ENCODE peak calls at places on chromosomes 2 and 18, in four cellular contexts. V is K562, U is sigmoid colon, Z is HCT116. A is an unnamed sample.

GRCh38 chr2:219104107-219105050 is 43.7 kb upstream of the IHH start:
- DNase-seq in V (peak), Z (peak), U (no peak), A (no peak)

GRCh38 chr2:157182834-157183396 is 74.6 kb upstream of the GALNT5 start:
- DNase-seq in U (no peak), Z (no peak), V (no peak), A (no peak)

GRCh38 chr2:193476171-193476800 is 1281.6 kb upstream of the TMEFF2 start:
- DNase-seq in V (no peak), Z (no peak), U (no peak), A (no peak)

GRCh38 chr18:58579561-58580047 is 49.3 kb downstream of the ALPK2 start:
- DNase-seq in V (no peak), Z (no peak), U (no peak), A (no peak)

GRCh38 chr2:10285578-10286198 is 17.0 kb upstream of the HPCAL1 start:
- DNase-seq in U (peak), Z (peak), V (peak), A (peak)

GRCh38 chr2:143807677-143808076 is 678.5 kb downstream of the ARHGAP15 start:
- DNase-seq in V (no peak), Z (no peak), U (peak), A (no peak)

GRCh38 chr18:75199327-75199726 is 9.6 kb downstream of the PTGR3 start:
- DNase-seq in Z (no peak), U (no peak), V (no peak), A (no peak)

GRCh38 chr18:73456643-73457042 is 588.9 kb upstream of the NETO1 start:
- DNase-seq in Z (no peak), V (no peak), U (no peak), A (no peak)

GRCh38 chr18:10145523-10145922 is 231.7 kb downstream of the VAPA start:
- DNase-seq in U (no peak), Z (no peak), V (no peak), A (no peak)

GRCh38 chr18:63823516-63824219 is 48.5 kb downstream of the SERPINB7 start:
- DNase-seq in V (peak), U (no peak), Z (peak), A (no peak)

GRCh38 chr2:25920326-25920725 is 42.0 kb upstream of the ASXL2 start:
- DNase-seq in Z (no peak), V (no peak), U (no peak), A (no peak)

GRCh38 chr2:23826079-23826478 is 100.8 kb downstream of the ATAD2B start:
- DNase-seq in V (no peak), Z (no peak), U (no peak), A (no peak)

GRCh38 chr18:41938445-41938844 is 16.6 kb upstream of the PIK3C3 start:
- DNase-seq in Z (no peak), U (no peak), V (no peak), A (no peak)

GRCh38 chr2:62030902-62031301 is 125.4 kb downstream of the COMMD1 start:
- DNase-seq in U (no peak), Z (no peak), V (no peak), A (no peak)

GRCh38 chr2:1839066-1839756 is 94.9 kb upstream of the PXDN start:
- DNase-seq in U (no peak), Z (no peak), V (no peak), A (peak)

GRCh38 chr2:222448806-222449205 is 24.5 kb downstream of the SGPP2 start:
- DNase-seq in V (no peak), U (peak), Z (no peak), A (no peak)

GRCh38 chr2:190343170-190343499 is 254 bp upstream of the INPP1 start:
- DNase-seq in V (no peak), Z (no peak), U (no peak), A (no peak)

GRCh38 chr2:156182132-156182531 is 150.4 kb downstream of the NR4A2 start:
- DNase-seq in U (no peak), V (no peak), Z (peak), A (no peak)

GRCh38 chr2:109139844-109140396 is 10.9 kb downstream of the SH3RF3 start:
- DNase-seq in Z (no peak), U (no peak), V (no peak), A (no peak)

GRCh38 chr2:36407403-36407802 is 51.8 kb downstream of the CRIM1 start:
- DNase-seq in Z (no peak), V (no peak), U (no peak), A (no peak)

GRCh38 chr2:203688798-203689197 is 17.6 kb upstream of the CD28 start:
- DNase-seq in U (no peak), Z (no peak), V (no peak), A (no peak)

GRCh38 chr2:221517362-221518121 is 54.6 kb downstream of the EPHA4 start:
- DNase-seq in Z (peak), V (no peak), U (no peak), A (no peak)

GRCh38 chr2:119429225-119430000 is 2.2 kb upstream of the TMEM37 start:
- DNase-seq in Z (no peak), U (no peak), V (no peak), A (no peak)

GRCh38 chr2:217279571-217279970 is 419.7 kb upstream of the TNP1 start:
- DNase-seq in U (no peak), V (no peak), Z (no peak), A (no peak)

GRCh38 chr2:175807031-175807873 is 194.8 kb downstream of the LNPK start:
- DNase-seq in Z (no peak), U (no peak), V (no peak), A (no peak)

GRCh38 chr18:34540897-34541296 is 169.2 kb upstream of the DTNA start:
- DNase-seq in Z (no peak), U (no peak), V (no peak), A (no peak)

GRCh38 chr2:54471221-54471711 is 15.1 kb downstream of the SPTBN1 start:
- DNase-seq in V (no peak), U (no peak), Z (no peak), A (no peak)

GRCh38 chr18:2573408-2573807 is 2.1 kb downstream of the NDC80 start:
- DNase-seq in Z (no peak), U (no peak), V (no peak), A (no peak)

GRCh38 chr2:197498937-197499593 is 575 bp downstream of the HSPD1 start:
- DNase-seq in V (peak), Z (no peak), U (peak), A (peak)

GRCh38 chr2:33322099-33322498 is 154.3 kb upstream of the RASGRP3 start:
- DNase-seq in U (no peak), V (no peak), Z (no peak), A (no peak)

GRCh38 chr2:152115952-152116351 is 17.1 kb upstream of the CACNB4 start:
- DNase-seq in U (no peak), V (no peak), Z (no peak), A (no peak)
- TF ChIP-seq CTCF in U (no peak), V (peak), Z (peak), A (no peak)

GRCh38 chr2:171811229-171811628 is 82.8 kb downstream of the SLC25A12 start:
- DNase-seq in U (no peak), Z (peak), V (no peak), A (no peak)

GRCh38 chr2:171813729-171814128 is 80.3 kb downstream of the SLC25A12 start:
- DNase-seq in Z (no peak), U (no peak), V (no peak), A (no peak)

GRCh38 chr2:171813126-171813525 is 80.9 kb downstream of the SLC25A12 start:
- DNase-seq in U (no peak), Z (no peak), V (no peak), A (no peak)

GRCh38 chr2:171814174-171814573 is 79.9 kb downstream of the SLC25A12 start:
- DNase-seq in U (no peak), V (no peak), Z (no peak), A (no peak)

GRCh38 chr2:171814883-171815282 is 79.2 kb downstream of the SLC25A12 start:
- DNase-seq in Z (no peak), U (no peak), V (no peak), A (no peak)
- TF ChIP-seq POLR2AphosphoS5 in Z (no peak), U (no peak), V (no peak), A (no peak)

DNA sequence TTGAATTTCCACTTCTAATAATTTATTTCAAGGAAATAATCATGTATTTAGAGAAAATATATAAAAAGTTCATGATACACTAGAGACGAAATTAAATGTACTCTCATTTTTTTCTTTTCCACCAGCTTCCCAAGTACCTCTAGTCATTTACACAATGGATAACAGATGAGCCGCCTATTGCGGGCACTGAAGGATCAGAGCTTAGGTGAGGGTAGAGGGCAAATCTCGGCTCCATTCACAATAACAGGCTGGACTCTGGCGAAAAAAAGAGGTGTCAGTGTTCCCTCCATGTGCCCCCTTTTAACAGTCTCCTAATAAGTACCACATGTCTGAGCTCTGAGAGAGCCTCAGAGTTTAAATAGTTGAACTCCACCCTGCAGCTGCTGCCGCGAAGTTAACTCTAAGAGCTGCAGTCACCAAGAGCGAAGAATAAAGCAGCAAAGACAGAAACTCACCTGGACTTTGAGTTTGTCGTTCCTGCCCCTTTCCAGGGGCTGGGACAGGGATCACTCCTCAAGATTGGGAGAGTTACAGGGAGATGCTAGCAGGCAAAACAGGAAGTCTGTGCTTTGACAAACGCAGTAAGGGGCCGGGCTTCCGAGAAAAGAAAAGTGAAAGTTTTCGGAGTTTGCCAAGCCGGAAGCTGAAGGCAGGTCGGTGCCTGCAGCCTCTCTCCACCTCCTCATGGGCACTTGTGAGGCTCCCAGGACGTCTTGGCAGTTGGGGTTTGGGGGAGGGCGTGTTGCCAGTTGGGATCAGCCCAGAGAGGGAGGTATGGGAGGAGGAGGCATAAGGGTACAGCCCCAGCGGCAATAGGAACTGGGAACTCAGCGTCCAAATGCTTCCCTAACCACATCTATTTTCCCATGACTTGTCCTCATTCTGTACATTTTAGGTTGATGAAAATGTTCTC is at the start of gene SP110:
- DNase-seq in U (peak), V (peak), Z (peak), A (no peak)
- TF ChIP-seq POLR2A in U (peak), V (peak), Z (peak), A (no peak)

DNA sequence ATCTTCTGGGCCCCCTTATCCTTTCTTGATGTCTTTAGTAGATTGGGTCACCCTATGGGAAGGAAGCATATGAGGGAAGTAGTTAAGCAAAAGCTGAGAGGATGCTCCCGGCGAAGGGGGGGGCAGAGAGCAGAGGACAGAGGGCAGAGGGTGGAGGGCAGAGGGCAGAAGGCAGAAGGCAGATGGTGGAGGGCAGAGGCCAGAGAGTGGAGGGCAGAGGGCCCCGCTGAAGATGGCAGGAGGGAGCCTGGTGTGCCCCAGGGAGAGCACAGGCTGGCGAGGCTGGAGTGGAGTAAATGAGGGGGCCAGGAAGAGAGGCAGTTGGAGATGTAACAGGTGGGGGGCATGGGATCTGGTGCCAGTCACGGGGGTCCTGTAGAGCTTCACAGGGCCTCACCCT is 7.0 kb downstream of the MLPH start:
- DNase-seq in Z (no peak), V (no peak), U (peak), A (no peak)
- TF ChIP-seq CTCF in Z (no peak), V (no peak), U (no peak), A (no peak)

GRCh38 chr2:207226243-207226642 is 60.5 kb upstream of the KLF7 start:
- DNase-seq in U (no peak), Z (no peak), V (no peak), A (no peak)
- TF ChIP-seq POLR2AphosphoS5 in U (no peak), Z (no peak), V (no peak), A (peak)

GRCh38 chr2:18311413-18311812 is 249.0 kb downstream of the RDH14 start:
- DNase-seq in U (no peak), Z (no peak), V (no peak), A (no peak)
- TF ChIP-seq POLR2A in U (no peak), Z (no peak), V (no peak), A (no peak)

GRCh38 chr2:238263204-238264071 is 23.6 kb upstream of the HES6 start:
- DNase-seq in V (peak), Z (peak), U (peak), A (peak)
- TF ChIP-seq CTCF in V (peak), Z (peak), U (peak), A (peak)

DNA sequence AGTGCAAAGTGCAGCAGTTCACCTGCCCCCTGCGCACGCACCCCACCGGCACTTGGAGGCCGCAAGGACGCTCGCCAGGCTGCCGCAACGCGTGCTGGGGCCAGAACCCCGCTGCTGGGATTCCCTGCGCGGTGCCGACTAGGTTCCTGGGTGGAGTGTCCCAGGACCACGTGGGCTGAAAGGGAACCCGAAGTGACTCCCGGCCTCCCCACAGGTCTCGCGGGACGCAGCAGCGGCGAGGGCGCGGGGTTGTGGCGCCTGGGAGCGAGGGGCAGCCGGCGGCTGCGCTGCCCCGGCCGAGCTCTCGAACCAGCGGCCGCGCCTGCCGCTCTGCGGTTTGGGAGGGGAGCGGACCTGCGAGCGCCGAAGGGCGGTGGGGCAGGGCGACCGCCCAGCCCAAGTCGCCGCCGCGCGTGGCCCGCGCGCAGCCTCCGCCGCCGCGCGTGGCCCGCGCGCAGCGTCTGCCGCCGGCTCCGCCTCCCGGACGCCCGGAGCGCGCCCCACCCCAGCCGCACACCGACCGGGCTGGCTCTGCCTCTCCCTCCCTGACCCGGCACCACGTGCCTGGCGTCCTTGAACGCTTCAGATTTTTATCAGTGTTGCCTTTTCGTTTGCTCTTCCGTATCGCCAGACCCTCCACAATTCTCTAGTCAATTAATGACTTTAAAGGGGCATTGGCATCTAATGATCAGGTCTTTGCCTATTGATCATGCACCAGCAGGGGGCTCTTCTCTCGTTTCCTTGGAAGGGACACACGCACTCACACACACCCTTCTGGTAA is at the start of gene FTCDNL1:
- DNase-seq in Z (peak), V (peak), U (peak), A (peak)
- TF ChIP-seq POLR2AphosphoS5 in Z (peak), V (no peak), U (peak), A (no peak)

A was measured in upper lobe of left lung.